ENCODE peak calls at places on chromosomes 16 and 17, in four cellular contexts. A is K562, D is GM12878, G is HepG2. E is an unnamed sample.

GRCh38 chr17:74094651-74095050 is 108.8 kb upstream of the RPL38 start:
- DNase-seq in A (no peak), D (no peak), G (no peak), E (no peak)

GRCh38 chr17:58331815-58332719 is 3.5 kb upstream of the TSPOAP1 start:
- DNase-seq in A (peak; percentile 85), D (peak; percentile 92), G (no peak), E (peak; percentile 8)

GRCh38 chr17:74478369-74479100 is 12.1 kb downstream of the CD300A start:
- DNase-seq in A (no peak), D (peak; percentile 69), G (no peak), E (no peak)

GRCh38 chr17:61635913-61636432 is 45.0 kb upstream of the NACA2 start:
- DNase-seq in A (peak; percentile 15), D (peak; percentile 35), G (peak; percentile 62), E (peak; percentile 49)

GRCh38 chr16:26740771-26741170 is 326.0 kb upstream of the C16orf82 start:
- DNase-seq in A (no peak), D (no peak), G (no peak), E (no peak)

GRCh38 chr17:17811381-17812210 is 25.2 kb downstream of the SREBF1 start:
- DNase-seq in A (peak; percentile 31), D (no peak), G (peak; percentile 70), E (peak; percentile 58)

GRCh38 chr16:50296807-50297206 is 30.5 kb downstream of the ADCY7 start:
- DNase-seq in A (no peak), D (no peak), G (no peak), E (no peak)

GRCh38 chr17:48427598-48427997 is 2.4 kb downstream of the SKAP1 start:
- DNase-seq in A (peak; percentile 52), D (no peak), G (no peak), E (no peak)

GRCh38 chr16:65122974-65123845 is 1.3 kb upstream of the CDH11 start:
- DNase-seq in A (no peak), D (no peak), G (no peak), E (peak; percentile 37)

GRCh38 chr17:47712330-47713023 is 18.5 kb downstream of the TBKBP1 start:
- DNase-seq in A (no peak), D (no peak), G (no peak), E (no peak)

GRCh38 chr17:47884905-47885735 is 10.9 kb upstream of the SP2 start:
- DNase-seq in A (no peak), D (no peak), G (no peak), E (no peak)

GRCh38 chr16:53968454-53968853 is 264.5 kb downstream of the FTO start:
- DNase-seq in A (no peak), D (no peak), G (no peak), E (no peak)

GRCh38 chr16:85659336-85659735 is 29.4 kb downstream of the GINS2 start:
- DNase-seq in A (no peak), D (no peak), G (no peak), E (no peak)

GRCh38 chr17:62565817-62566216 is 61.7 kb upstream of the MRC2 start:
- DNase-seq in A (no peak), D (no peak), G (no peak), E (no peak)

GRCh38 chr17:2635675-2636074 is 42.2 kb downstream of the PAFAH1B1 start:
- DNase-seq in A (no peak), D (no peak), G (no peak), E (no peak)

GRCh38 chr17:33954597-33954996 is 300.5 kb upstream of the CCL2 start:
- DNase-seq in A (no peak), D (no peak), G (no peak), E (no peak)

GRCh38 chr17:45752246-45752645 is 31.9 kb upstream of the CRHR1 start:
- DNase-seq in A (no peak), D (no peak), G (no peak), E (no peak)

GRCh38 chr17:82201498-82201910 is 11.1 kb downstream of the CCDC57 start:
- DNase-seq in A (no peak), D (no peak), G (no peak), E (no peak)

GRCh38 chr17:5126719-5127488 is 11.1 kb downstream of the USP6 start:
- DNase-seq in A (no peak), D (no peak), G (no peak), E (no peak)

GRCh38 chr16:57379579-57379978 is 7.3 kb downstream of the CX3CL1 start:
- DNase-seq in A (no peak), D (no peak), G (no peak), E (no peak)

GRCh38 chr17:61314368-61315078 is 85.1 kb upstream of the TBX2 start:
- DNase-seq in A (no peak), D (no peak), G (no peak), E (no peak)

GRCh38 chr16:48946687-48947370 is 334.8 kb downstream of the CBLN1 start:
- DNase-seq in A (no peak), D (no peak), G (no peak), E (no peak)

GRCh38 chr17:4476017-4476416 is 22.7 kb upstream of the SPNS2 start:
- DNase-seq in A (no peak), D (no peak), G (no peak), E (no peak)

GRCh38 chr17:58332720-58333395 is 4.3 kb upstream of the TSPOAP1 start:
- DNase-seq in A (no peak), D (no peak), G (no peak), E (peak; percentile 6)

GRCh38 chr16:56795011-56795410 is 65.1 kb downstream of the NUP93 start:
- DNase-seq in A (no peak), D (no peak), G (no peak), E (no peak)

GRCh38 chr16:4850211-4850610 is 2.9 kb downstream of the UBN1 start:
- DNase-seq in A (peak; percentile 54), D (no peak), G (no peak), E (no peak)

GRCh38 chr16:81868057-81868748 is 89.1 kb downstream of the PLCG2 start:
- DNase-seq in A (no peak), D (no peak), G (no peak), E (no peak)

GRCh38 chr17:72416054-72416691 is 295.4 kb downstream of the SOX9 start:
- DNase-seq in A (no peak), D (peak; percentile 20), G (no peak), E (no peak)
- TF ChIP-seq NR2C2 in A (no peak), D (no peak), G (no peak), E (no peak)

DNA sequence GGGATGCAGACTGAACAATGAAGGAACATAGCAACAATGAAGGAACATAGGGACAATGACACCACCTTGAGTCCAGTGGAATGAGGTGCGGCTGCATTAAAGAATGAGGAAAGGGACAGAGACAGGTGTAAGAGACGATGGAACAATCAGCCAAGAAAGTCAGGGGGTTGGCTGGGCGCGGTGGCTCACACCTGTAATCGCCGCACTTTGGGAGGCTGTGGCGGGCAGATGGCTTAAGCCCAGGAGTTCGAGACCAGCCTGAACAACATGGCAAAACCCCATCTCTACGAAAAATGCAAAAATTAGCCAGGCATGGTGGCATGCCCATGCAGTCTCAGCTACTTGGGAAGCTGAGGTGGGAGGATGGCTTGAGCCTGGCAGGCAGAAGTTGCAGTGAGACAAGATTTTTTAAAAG is 13.6 kb upstream of the CBFB start:
- DNase-seq in A (no peak), D (no peak), G (no peak), E (no peak)
- TF ChIP-seq CTCF in A (peak; percentile 49), D (peak; percentile 24), G (peak; percentile 70), E (no peak)

GRCh38 chr16:87541004-87541881 is 48.4 kb upstream of the ZCCHC14 start:
- DNase-seq in A (no peak), D (no peak), G (no peak), E (no peak)
- TF ChIP-seq NR2C2 in A (no peak), D (no peak), G (no peak), E (no peak)

GRCh38 chr17:57256708-57257112 is 387 bp downstream of the MSI2 start:
- DNase-seq in A (peak; percentile 57), D (no peak), G (no peak), E (no peak)
- TF ChIP-seq CTCF in A (no peak), D (no peak), G (no peak), E (no peak)

GRCh38 chr17:32445976-32446375 is 1.7 kb downstream of the PSMD11 start:
- DNase-seq in A (no peak), D (no peak), G (no peak), E (no peak)

GRCh38 chr17:32446949-32447348 is 2.6 kb downstream of the PSMD11 start:
- DNase-seq in A (no peak), D (no peak), G (no peak), E (no peak)

GRCh38 chr17:32444301-32445074 is at the start of gene PSMD11:
- DNase-seq in A (peak; percentile 96), D (peak; percentile 78), G (peak; percentile 92), E (peak; percentile 99)

GRCh38 chr17:32445075-32445427 is 741 bp downstream of the PSMD11 start:
- DNase-seq in A (peak; percentile 24), D (no peak), G (peak; percentile 37), E (peak; percentile 17)

GRCh38 chr17:32445497-32445896 is 1.2 kb downstream of the PSMD11 start:
- DNase-seq in A (no peak), D (no peak), G (no peak), E (no peak)
- TF ChIP-seq NR2C2 in A (no peak), D (no peak), G (no peak), E (no peak)

GRCh38 chr16:29009050-29009837 is 24.4 kb downstream of the LAT start:
- DNase-seq in A (peak; percentile 95), D (no peak), G (no peak), E (no peak)

GRCh38 chr16:29009838-29010166 is 24.9 kb downstream of the LAT start:
- DNase-seq in A (no peak), D (no peak), G (no peak), E (no peak)

GRCh38 chr16:29011851-29012250 is 27.0 kb downstream of the LAT start:
- DNase-seq in A (no peak), D (no peak), G (no peak), E (no peak)

GRCh38 chr16:29012913-29013641 is 28.2 kb downstream of the LAT start:
- DNase-seq in A (no peak), D (no peak), G (no peak), E (no peak)

GRCh38 chr16:29011112-29011511 is 26.3 kb downstream of the LAT start:
- DNase-seq in A (no peak), D (no peak), G (no peak), E (peak; percentile 58)
- TF ChIP-seq CTCF in A (peak; percentile 18), D (no peak), G (peak; percentile 10), E (no peak)

DNA sequence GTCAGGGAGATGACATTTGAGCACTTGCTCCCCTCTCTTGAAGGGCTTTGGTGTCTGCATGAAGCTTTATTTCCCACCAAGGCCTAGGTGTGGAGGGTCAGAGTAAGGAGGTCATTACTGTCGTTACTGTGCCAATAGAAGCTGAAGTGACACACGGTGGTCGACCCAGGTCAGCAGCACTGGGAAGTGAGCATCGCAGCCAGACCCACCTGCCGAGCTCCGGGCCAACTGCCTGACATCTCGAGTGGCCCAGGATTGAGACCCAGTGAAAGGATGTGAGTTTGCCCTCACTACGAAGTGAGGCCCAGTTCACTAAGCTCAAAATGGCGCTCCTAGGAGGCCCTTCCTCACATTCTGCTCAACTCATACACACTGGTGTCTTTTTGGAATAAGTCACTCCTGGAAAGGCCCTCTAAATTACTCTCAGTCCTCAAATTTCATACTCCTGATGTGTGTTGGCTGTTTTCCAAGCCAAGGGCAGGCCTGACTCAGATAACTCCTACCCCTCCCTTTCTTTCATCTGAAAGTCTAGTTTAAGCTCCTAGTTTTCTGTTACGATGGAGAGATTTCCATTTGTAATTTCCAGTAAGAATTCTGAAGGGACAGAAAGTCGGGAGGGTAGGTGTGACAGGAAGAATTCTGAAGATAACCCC is 200.4 kb downstream of the LGALS9B start:
- DNase-seq in A (peak; percentile 23), D (no peak), G (no peak), E (no peak)
- TF ChIP-seq NR2C2 in A (no peak), D (no peak), G (no peak), E (no peak)

GRCh38 chr16:84144301-84144858 is 597 bp downstream of the HSDL1 start:
- DNase-seq in A (peak; percentile 51), D (no peak), G (no peak), E (peak; percentile 41)
- TF ChIP-seq CTCF in A (peak; percentile 45), D (peak; percentile 8), G (peak; percentile 54), E (no peak)

E was measured in WTC11.